ENCODE peak calls at places on chromosomes 1 and 21, in four cellular contexts. I is ovary, A is dorsolateral prefrontal cortex, K is fibroblast of lung. F is an unnamed sample.

GRCh38 chr1:38028105-38028591 is 15.6 kb downstream of the UTP11 start:
- DNase-seq in I (no peak), A (no peak), K (no peak), F (no peak)

GRCh38 chr1:29592731-29593130 is 356.4 kb downstream of the PTPRU start:
- DNase-seq in I (no peak), A (no peak), K (no peak), F (no peak)

GRCh38 chr1:67832737-67833594 is at the start of gene GNG12:
- DNase-seq in I (peak; percentile 74), A (peak; percentile 51), K (peak; percentile 77), F (peak; percentile 78)

GRCh38 chr21:17114019-17114418 is 398.8 kb upstream of the CXADR start:
- DNase-seq in I (no peak), A (no peak), K (no peak), F (no peak)

GRCh38 chr1:151832318-151832984 is 849 bp upstream of the RORC start:
- DNase-seq in I (no peak), A (peak; percentile 62), K (peak; percentile 52), F (no peak)

GRCh38 chr1:155063550-155064108 is at the start of gene EFNA4:
- DNase-seq in I (peak; percentile 83), A (no peak), K (peak; percentile 75), F (peak; percentile 88)

GRCh38 chr1:103948526-103948925 is 198.8 kb downstream of the AMY1C start:
- DNase-seq in I (no peak), A (no peak), K (peak; percentile 14), F (no peak)

GRCh38 chr1:205971082-205971481 is 27.8 kb upstream of the SLC26A9 start:
- DNase-seq in I (no peak), A (no peak), K (no peak), F (no peak)

GRCh38 chr1:229127301-229127700 is 143.6 kb upstream of the RAB4A start:
- DNase-seq in I (no peak), A (no peak), K (no peak), F (no peak)

GRCh38 chr21:46551636-46552241 is 53.1 kb downstream of the S100B start:
- DNase-seq in I (no peak), A (no peak), K (no peak), F (no peak)

GRCh38 chr1:247415423-247416361 is at the start of gene NLRP3:
- DNase-seq in I (no peak), A (no peak), K (no peak), F (no peak)

GRCh38 chr21:34890724-34891609 is 158.1 kb downstream of the RUNX1 start:
- DNase-seq in I (peak; percentile 20), A (no peak), K (peak; percentile 61), F (peak; percentile 42)

GRCh38 chr1:62401034-62401433 is 35.8 kb upstream of the USP1 start:
- DNase-seq in I (no peak), A (no peak), K (no peak), F (no peak)

GRCh38 chr1:67722292-67722944 is 37.4 kb downstream of the GADD45A start:
- DNase-seq in I (no peak), A (no peak), K (peak; percentile 41), F (no peak)

GRCh38 chr21:34807881-34808568 is 139.2 kb downstream of the CLIC6 start:
- DNase-seq in I (peak; percentile 31), A (no peak), K (peak; percentile 96), F (no peak)

GRCh38 chr1:84946631-84947030 is 50.3 kb downstream of the MCOLN2 start:
- DNase-seq in I (no peak), A (no peak), K (no peak), F (no peak)

GRCh38 chr1:214380986-214381695 is 100.2 kb downstream of the SMYD2 start:
- DNase-seq in I (no peak), A (no peak), K (no peak), F (no peak)

GRCh38 chr1:110337704-110338199 is 1.4 kb upstream of the RBM15 start:
- DNase-seq in I (peak; percentile 24), A (peak; percentile 47), K (no peak), F (peak; percentile 51)

GRCh38 chr1:235138821-235139220 is 10.2 kb upstream of the TOMM20 start:
- DNase-seq in I (no peak), A (no peak), K (no peak), F (no peak)
- TF ChIP-seq CTCF in I (no peak), A (no peak), K (no peak), F (no peak)

DNA sequence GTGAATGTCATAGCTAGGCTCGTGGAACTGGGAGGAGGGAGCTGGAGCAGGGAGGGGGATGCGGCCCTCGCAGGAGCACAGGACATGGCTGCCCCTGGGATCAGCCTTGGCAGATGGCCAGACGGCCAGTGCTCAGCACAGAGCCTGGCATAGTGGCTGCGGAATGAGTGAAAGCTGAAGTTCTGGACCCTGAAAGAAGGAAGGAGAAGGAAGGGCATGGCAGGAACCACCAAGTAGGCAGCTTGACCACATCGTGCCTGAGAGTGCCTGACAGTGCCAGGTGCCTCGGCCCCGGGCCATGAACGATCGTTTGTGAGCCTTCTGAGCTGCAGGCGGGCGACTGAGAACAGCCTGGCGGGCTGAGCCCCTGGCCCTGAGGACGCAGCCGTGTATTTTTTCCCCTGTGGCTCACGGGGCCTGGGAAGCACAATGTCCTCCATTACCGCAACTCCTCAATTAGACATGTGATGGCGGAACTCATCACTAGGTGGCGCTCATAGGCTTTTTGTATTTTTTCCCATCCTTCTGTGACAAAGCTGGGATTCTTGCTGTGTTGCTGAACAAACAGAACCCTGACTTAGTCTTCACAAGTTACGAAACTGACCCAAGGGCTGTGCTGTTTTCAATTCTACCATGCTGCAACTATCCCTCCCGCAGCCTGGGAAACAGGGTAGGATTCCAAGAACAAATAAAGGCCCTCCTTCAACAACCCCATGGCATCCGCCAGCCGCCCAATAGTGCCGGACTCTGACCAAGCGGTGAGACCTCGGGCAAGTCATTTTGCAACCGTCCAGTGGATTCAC is 29.9 kb upstream of the TMEM61 start:
- DNase-seq in I (peak; percentile 44), A (peak; percentile 74), K (peak; percentile 91), F (peak; percentile 81)
- TF ChIP-seq CTCF in I (no peak), A (peak; percentile 78), K (peak; percentile 61), F (peak; percentile 70)

GRCh38 chr1:94819945-94820746 is at the start of gene SLC44A3:
- DNase-seq in I (peak; percentile 40), A (peak; percentile 66), K (peak; percentile 37), F (peak; percentile 79)
- TF ChIP-seq CTCF in I (no peak), A (no peak), K (peak; percentile 24), F (no peak)

GRCh38 chr1:196309386-196309785 is 298.9 kb downstream of the KCNT2 start:
- DNase-seq in I (no peak), A (no peak), K (peak; percentile 74), F (no peak)
- TF ChIP-seq CTCF in I (no peak), A (peak; percentile 23), K (no peak), F (no peak)

GRCh38 chr21:40472026-40472425 is 374.9 kb downstream of the DSCAM start:
- DNase-seq in I (no peak), A (no peak), K (no peak), F (no peak)

GRCh38 chr21:40465382-40465781 is 381.6 kb downstream of the DSCAM start:
- DNase-seq in I (no peak), A (no peak), K (no peak), F (no peak)

GRCh38 chr21:40471103-40471502 is 375.9 kb downstream of the DSCAM start:
- DNase-seq in I (no peak), A (no peak), K (no peak), F (no peak)

DNA sequence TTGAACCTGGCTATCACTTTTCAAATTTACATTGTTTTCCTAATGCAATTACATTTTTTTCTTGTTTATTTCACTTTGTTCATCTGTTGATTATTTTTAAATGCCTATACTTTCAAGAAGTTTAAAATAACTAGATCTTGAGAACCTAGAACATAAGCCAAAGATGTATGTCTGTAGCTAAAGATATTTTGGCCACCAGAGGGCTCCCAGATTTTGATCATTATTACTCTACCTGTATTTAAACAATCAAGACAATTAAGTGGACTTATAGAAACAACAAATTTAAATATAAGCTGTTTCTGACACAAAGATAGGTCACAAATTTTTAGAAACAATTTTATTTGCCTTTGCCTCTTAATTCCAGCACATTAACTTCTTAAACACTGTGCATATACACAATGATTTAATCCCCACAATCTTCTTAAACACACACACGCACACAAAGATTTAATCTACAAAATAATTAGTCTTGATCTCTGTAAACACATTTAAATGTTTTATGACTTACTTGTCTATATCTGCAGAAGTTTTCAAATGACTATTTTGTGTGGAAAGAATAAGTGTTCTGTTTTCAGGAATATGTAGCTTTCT is 380.0 kb downstream of the DSCAM start:
- DNase-seq in I (no peak), A (no peak), K (no peak), F (no peak)
- TF ChIP-seq CTCF in I (no peak), A (peak; percentile 52), K (no peak), F (peak; percentile 58)

GRCh38 chr1:186046437-186047233 is 312.4 kb downstream of the HMCN1 start:
- DNase-seq in I (no peak), A (no peak), K (no peak), F (no peak)

GRCh38 chr1:186044079-186044685 is 310.0 kb downstream of the HMCN1 start:
- DNase-seq in I (no peak), A (no peak), K (no peak), F (no peak)

GRCh38 chr1:186042216-186042615 is 308.0 kb downstream of the HMCN1 start:
- DNase-seq in I (no peak), A (no peak), K (no peak), F (no peak)

GRCh38 chr1:186043276-186043675 is 309.1 kb downstream of the HMCN1 start:
- DNase-seq in I (no peak), A (no peak), K (no peak), F (no peak)
- TF ChIP-seq CTCF in I (no peak), A (no peak), K (no peak), F (no peak)

DNA sequence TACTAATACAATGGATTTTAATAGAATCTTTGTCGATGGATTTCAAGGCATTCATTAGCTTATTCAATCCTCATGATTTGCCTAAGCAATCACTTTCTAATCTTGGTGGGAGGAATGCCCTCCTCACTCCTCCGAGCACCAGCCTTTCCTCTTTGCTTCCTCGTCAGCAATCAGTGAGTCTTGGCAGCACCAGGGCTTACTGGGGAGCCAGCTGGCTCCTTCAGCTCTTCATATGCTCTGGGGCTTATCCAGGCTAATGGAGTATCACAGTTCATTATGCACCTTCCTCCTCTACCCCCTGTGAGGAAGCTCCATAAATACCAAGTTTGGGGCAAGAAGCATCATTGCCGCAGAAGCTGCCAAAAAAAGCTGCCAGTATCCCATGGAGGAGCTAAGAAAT is 392.2 kb upstream of the PKN2 start:
- DNase-seq in I (peak; percentile 17), A (no peak), K (no peak), F (no peak)
- TF ChIP-seq CTCF in I (no peak), A (no peak), K (no peak), F (no peak)